ENCODE peak calls at places on chromosomes 16 and 17, in nine cellular contexts. One of them, this sample, is unnamed.
A peak's percentile ranks its signal among the peaks of the same experiment; 100 is the strongest.

GRCh38 chr17:3963214-3964201 is 729 bp downstream of the ATP2A3 start:
- DNase-seq in HCT116: no peak
- DNase-seq in PC-3: no peak
- DNase-seq in gastrocnemius medialis: no peak
- DNase-seq in cardiac muscle cell: peak; percentile 21
- DNase-seq in GM23338: peak; percentile 69
- DNase-seq in A549: no peak
- DNase-seq in lung: no peak
- DNase-seq in heart right ventricle: no peak
- DNase-seq in this sample: peak; percentile 70

GRCh38 chr16:77820340-77820739 is 32.0 kb downstream of the VAT1L start:
- DNase-seq in HCT116: no peak
- DNase-seq in PC-3: no peak
- DNase-seq in gastrocnemius medialis: no peak
- DNase-seq in cardiac muscle cell: no peak
- DNase-seq in GM23338: no peak
- DNase-seq in A549: no peak
- DNase-seq in lung: no peak
- DNase-seq in heart right ventricle: no peak
- DNase-seq in this sample: no peak

GRCh38 chr17:61221181-61221580 is 178.5 kb upstream of the TBX2 start:
- DNase-seq in HCT116: no peak
- DNase-seq in PC-3: no peak
- DNase-seq in gastrocnemius medialis: no peak
- DNase-seq in cardiac muscle cell: no peak
- DNase-seq in GM23338: no peak
- DNase-seq in A549: no peak
- DNase-seq in lung: no peak
- DNase-seq in heart right ventricle: no peak
- DNase-seq in this sample: no peak

GRCh38 chr17:32345953-32346600 is 3.9 kb upstream of the ZNF207 start:
- DNase-seq in HCT116: no peak
- DNase-seq in PC-3: no peak
- DNase-seq in gastrocnemius medialis: no peak
- DNase-seq in cardiac muscle cell: no peak
- DNase-seq in GM23338: no peak
- DNase-seq in A549: no peak
- DNase-seq in lung: no peak
- DNase-seq in heart right ventricle: no peak
- DNase-seq in this sample: no peak

GRCh38 chr17:37176683-37177082 is 199.1 kb upstream of the C17orf78 start:
- DNase-seq in HCT116: no peak
- DNase-seq in PC-3: peak; percentile 16
- DNase-seq in gastrocnemius medialis: no peak
- DNase-seq in cardiac muscle cell: no peak
- DNase-seq in GM23338: no peak
- DNase-seq in A549: no peak
- DNase-seq in lung: no peak
- DNase-seq in heart right ventricle: no peak
- DNase-seq in this sample: no peak

GRCh38 chr17:76071497-76072148 is 694 bp downstream of the SRP68 start:
- DNase-seq in HCT116: no peak
- DNase-seq in PC-3: no peak
- DNase-seq in gastrocnemius medialis: no peak
- DNase-seq in cardiac muscle cell: no peak
- DNase-seq in GM23338: no peak
- DNase-seq in A549: no peak
- DNase-seq in lung: no peak
- DNase-seq in heart right ventricle: no peak
- DNase-seq in this sample: no peak

GRCh38 chr16:74480150-74481029 is 59.1 kb upstream of the CLEC18B start:
- DNase-seq in HCT116: peak; percentile 71
- DNase-seq in PC-3: peak; percentile 90
- DNase-seq in gastrocnemius medialis: peak; percentile 5
- DNase-seq in cardiac muscle cell: no peak
- DNase-seq in GM23338: no peak
- DNase-seq in A549: peak; percentile 85
- DNase-seq in lung: peak; percentile 46
- DNase-seq in heart right ventricle: peak; percentile 35
- DNase-seq in this sample: peak; percentile 46

GRCh38 chr16:25035494-25036405 is 20.6 kb upstream of the ARHGAP17 start:
- DNase-seq in HCT116: no peak
- DNase-seq in PC-3: peak; percentile 21
- DNase-seq in gastrocnemius medialis: no peak
- DNase-seq in cardiac muscle cell: no peak
- DNase-seq in GM23338: no peak
- DNase-seq in A549: no peak
- DNase-seq in lung: no peak
- DNase-seq in heart right ventricle: no peak
- DNase-seq in this sample: no peak

GRCh38 chr16:24348511-24349290 is 92.6 kb downstream of the CACNG3 start:
- DNase-seq in HCT116: no peak
- DNase-seq in PC-3: no peak
- DNase-seq in gastrocnemius medialis: no peak
- DNase-seq in cardiac muscle cell: peak; percentile 12
- DNase-seq in GM23338: peak; percentile 68
- DNase-seq in A549: no peak
- DNase-seq in lung: no peak
- DNase-seq in heart right ventricle: no peak
- DNase-seq in this sample: no peak

GRCh38 chr17:61574542-61575351 is 16.3 kb downstream of the NACA2 start:
- DNase-seq in HCT116: peak; percentile 74
- DNase-seq in PC-3: peak; percentile 89
- DNase-seq in gastrocnemius medialis: no peak
- DNase-seq in cardiac muscle cell: peak; percentile 54
- DNase-seq in GM23338: peak; percentile 65
- DNase-seq in A549: peak; percentile 80
- DNase-seq in lung: no peak
- DNase-seq in heart right ventricle: no peak
- DNase-seq in this sample: no peak

GRCh38 chr16:46857261-46857962 is 26.4 kb upstream of the C16orf87 start:
- DNase-seq in HCT116: peak; percentile 26
- DNase-seq in PC-3: peak; percentile 44
- DNase-seq in gastrocnemius medialis: peak; percentile 3
- DNase-seq in cardiac muscle cell: peak; percentile 63
- DNase-seq in GM23338: peak; percentile 59
- DNase-seq in A549: peak; percentile 55
- DNase-seq in lung: no peak
- DNase-seq in heart right ventricle: no peak
- DNase-seq in this sample: no peak

GRCh38 chr16:53780051-53780450 is 76.1 kb downstream of the FTO start:
- DNase-seq in HCT116: no peak
- DNase-seq in PC-3: peak; percentile 41
- DNase-seq in gastrocnemius medialis: no peak
- DNase-seq in cardiac muscle cell: no peak
- DNase-seq in GM23338: no peak
- DNase-seq in A549: no peak
- DNase-seq in lung: no peak
- DNase-seq in heart right ventricle: no peak
- DNase-seq in this sample: no peak

GRCh38 chr17:72982680-72983079 is 109.8 kb downstream of the SLC39A11 start:
- DNase-seq in HCT116: no peak
- DNase-seq in PC-3: no peak
- DNase-seq in gastrocnemius medialis: no peak
- DNase-seq in cardiac muscle cell: no peak
- DNase-seq in GM23338: no peak
- DNase-seq in A549: no peak
- DNase-seq in lung: no peak
- DNase-seq in heart right ventricle: no peak
- DNase-seq in this sample: no peak

GRCh38 chr16:87062569-87063442 is 254.4 kb downstream of the C16orf95 start:
- DNase-seq in HCT116: peak; percentile 62
- DNase-seq in PC-3: peak; percentile 73
- DNase-seq in gastrocnemius medialis: no peak
- DNase-seq in cardiac muscle cell: peak; percentile 89
- DNase-seq in GM23338: peak; percentile 93
- DNase-seq in A549: peak; percentile 91
- DNase-seq in lung: peak; percentile 50
- DNase-seq in heart right ventricle: peak; percentile 73
- DNase-seq in this sample: peak; percentile 88

GRCh38 chr16:4801962-4802658 is at the start of gene ROGDI:
- DNase-seq in HCT116: peak; percentile 64
- DNase-seq in PC-3: peak; percentile 80
- DNase-seq in gastrocnemius medialis: peak; percentile 35
- DNase-seq in cardiac muscle cell: peak; percentile 94
- DNase-seq in GM23338: peak; percentile 96
- DNase-seq in A549: peak; percentile 51
- DNase-seq in lung: peak; percentile 88
- DNase-seq in heart right ventricle: peak; percentile 76
- DNase-seq in this sample: peak; percentile 72

GRCh38 chr16:69301187-69301586 is 10.0 kb upstream of the VPS4A start:
- DNase-seq in HCT116: no peak
- DNase-seq in PC-3: no peak
- DNase-seq in gastrocnemius medialis: no peak
- DNase-seq in cardiac muscle cell: no peak
- DNase-seq in GM23338: no peak
- DNase-seq in A549: no peak
- DNase-seq in lung: no peak
- DNase-seq in heart right ventricle: no peak
- DNase-seq in this sample: no peak

GRCh38 chr17:76411247-76411646 is 26.8 kb downstream of the SPHK1 start:
- DNase-seq in HCT116: no peak
- DNase-seq in PC-3: no peak
- DNase-seq in gastrocnemius medialis: no peak
- DNase-seq in cardiac muscle cell: no peak
- DNase-seq in GM23338: no peak
- DNase-seq in A549: no peak
- DNase-seq in lung: no peak
- DNase-seq in heart right ventricle: no peak
- DNase-seq in this sample: no peak

GRCh38 chr17:31216053-31216751 is 80.8 kb downstream of the OMG start:
- DNase-seq in HCT116: peak; percentile 19
- DNase-seq in PC-3: peak; percentile 62
- DNase-seq in gastrocnemius medialis: no peak
- DNase-seq in cardiac muscle cell: peak; percentile 51
- DNase-seq in GM23338: peak; percentile 77
- DNase-seq in A549: peak; percentile 23
- DNase-seq in lung: no peak
- DNase-seq in heart right ventricle: no peak
- DNase-seq in this sample: no peak

DNA sequence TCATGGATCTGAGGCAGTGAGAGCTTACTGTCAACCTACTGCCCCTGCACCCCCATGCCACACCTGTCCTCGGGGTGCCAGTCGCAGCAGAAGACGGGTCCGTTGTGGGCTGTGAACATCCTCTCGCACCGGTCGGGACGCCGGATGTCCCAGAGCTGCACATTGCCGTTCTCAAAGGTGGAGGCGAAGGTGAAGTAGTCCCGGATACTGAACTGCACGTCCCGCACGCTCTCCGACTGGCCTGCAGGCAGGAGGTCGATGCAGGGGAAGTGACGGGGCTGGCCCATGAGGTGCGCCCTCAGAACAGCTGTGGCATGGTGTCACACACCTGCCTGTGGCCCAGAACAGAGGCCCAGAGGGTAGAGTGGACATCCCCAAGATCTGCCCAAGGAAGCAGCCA is 2.7 kb downstream of the WDR24 start:
- DNase-seq in HCT116: no peak
- DNase-seq in PC-3: no peak
- DNase-seq in gastrocnemius medialis: no peak
- DNase-seq in cardiac muscle cell: no peak
- DNase-seq in GM23338: no peak
- DNase-seq in A549: no peak
- DNase-seq in lung: no peak
- DNase-seq in heart right ventricle: no peak
- DNase-seq in this sample: no peak
- H3K4me1 ChIP-seq in HCT116: peaks cover 16% of the 10 kb centered on the region
- H3K4me1 ChIP-seq in PC-3: peaks cover 21% of the 10 kb centered on the region
- H3K4me1 ChIP-seq in gastrocnemius medialis: peaks cover 25% of the 10 kb centered on the region
- H3K4me1 ChIP-seq in cardiac muscle cell: peaks cover 11% of the 10 kb centered on the region
- H3K4me1 ChIP-seq in GM23338: peaks cover 5% of the 10 kb centered on the region
- H3K4me1 ChIP-seq in A549: peaks cover 22% of the 10 kb centered on the region
- H3K4me1 ChIP-seq in lung: peaks cover 33% of the 10 kb centered on the region
- H3K4me1 ChIP-seq in heart right ventricle: peaks cover 41% of the 10 kb centered on the region
- H3K4me1 ChIP-seq in this sample: peaks cover 5% of the 10 kb centered on the region

GRCh38 chr17:57478433-57478832 is 222.1 kb downstream of the MSI2 start:
- DNase-seq in HCT116: no peak
- DNase-seq in PC-3: no peak
- DNase-seq in gastrocnemius medialis: no peak
- DNase-seq in cardiac muscle cell: no peak
- DNase-seq in GM23338: no peak
- DNase-seq in A549: no peak
- DNase-seq in lung: no peak
- DNase-seq in heart right ventricle: peak; percentile 85
- DNase-seq in this sample: peak; percentile 81
- H3K4me1 ChIP-seq in HCT116: no peaks in the 10 kb centered on the region
- H3K4me1 ChIP-seq in PC-3: peaks cover 16% of the 10 kb centered on the region
- H3K4me1 ChIP-seq in gastrocnemius medialis: peaks cover 41% of the 10 kb centered on the region
- H3K4me1 ChIP-seq in cardiac muscle cell: peaks cover 25% of the 10 kb centered on the region
- H3K4me1 ChIP-seq in GM23338: peaks cover 25% of the 10 kb centered on the region
- H3K4me1 ChIP-seq in A549: peaks cover 26% of the 10 kb centered on the region
- H3K4me1 ChIP-seq in lung: no peaks in the 10 kb centered on the region
- H3K4me1 ChIP-seq in heart right ventricle: peaks cover 48% of the 10 kb centered on the region
- H3K4me1 ChIP-seq in this sample: peaks cover 33% of the 10 kb centered on the region

GRCh38 chr16:66366433-66367299 is at the start of gene CDH5:
- DNase-seq in HCT116: no peak
- DNase-seq in PC-3: no peak
- DNase-seq in gastrocnemius medialis: peak; percentile 29
- DNase-seq in cardiac muscle cell: no peak
- DNase-seq in GM23338: no peak
- DNase-seq in A549: no peak
- DNase-seq in lung: peak; percentile 58
- DNase-seq in heart right ventricle: peak; percentile 87
- DNase-seq in this sample: peak; percentile 94
- H3K4me1 ChIP-seq in HCT116: no peaks in the 10 kb centered on the region
- H3K4me1 ChIP-seq in PC-3: peaks cover 21% of the 10 kb centered on the region
- H3K4me1 ChIP-seq in gastrocnemius medialis: peaks cover 5% of the 10 kb centered on the region
- H3K4me1 ChIP-seq in cardiac muscle cell: no peaks in the 10 kb centered on the region
- H3K4me1 ChIP-seq in GM23338: peaks cover 9% of the 10 kb centered on the region
- H3K4me1 ChIP-seq in A549: peaks cover 18% of the 10 kb centered on the region
- H3K4me1 ChIP-seq in lung: peaks cover 18% of the 10 kb centered on the region
- H3K4me1 ChIP-seq in heart right ventricle: peaks cover 33% of the 10 kb centered on the region
- H3K4me1 ChIP-seq in this sample: peaks cover 5% of the 10 kb centered on the region

DNA sequence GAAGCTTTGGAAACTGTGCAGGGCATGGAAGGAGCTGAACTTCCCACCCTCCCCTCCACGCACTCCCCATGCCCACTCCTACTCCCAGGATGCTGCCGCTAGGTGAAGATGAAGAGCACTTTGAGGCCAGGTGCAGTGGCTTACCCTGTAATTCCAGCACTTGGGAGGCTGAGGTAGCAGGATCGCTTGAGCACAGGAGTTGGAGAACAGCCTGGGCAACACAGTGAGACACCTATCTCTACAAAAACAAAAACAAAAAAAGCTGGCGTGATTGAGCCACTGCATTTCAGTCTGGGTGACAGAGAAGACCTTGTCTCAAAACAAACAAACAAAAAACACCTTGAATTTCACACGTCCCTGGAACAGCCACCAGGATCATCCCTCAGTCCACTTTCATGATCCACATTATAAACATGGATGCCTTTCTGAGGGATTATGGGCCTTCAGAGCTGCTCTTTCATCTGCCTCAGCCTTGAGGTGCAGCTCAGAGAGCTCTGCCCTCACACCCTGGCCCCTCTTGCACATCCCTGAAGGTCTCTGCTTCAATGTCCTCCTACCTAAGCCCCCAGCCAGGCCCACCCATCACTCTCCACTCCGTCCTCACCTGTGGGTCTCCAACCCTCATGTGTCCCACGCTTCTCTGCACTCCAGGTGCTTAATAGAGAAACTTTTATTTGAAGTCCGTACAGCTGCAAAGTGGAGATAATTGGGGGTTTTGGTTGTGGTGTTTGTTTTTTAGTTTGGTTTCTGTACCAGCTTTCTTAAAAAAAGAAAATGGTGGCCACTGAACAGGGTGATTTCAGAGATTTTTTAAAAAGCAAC is 25.8 kb downstream of the PHB1 start:
- DNase-seq in HCT116: no peak
- DNase-seq in PC-3: peak; percentile 23
- DNase-seq in gastrocnemius medialis: no peak
- DNase-seq in cardiac muscle cell: no peak
- DNase-seq in GM23338: no peak
- DNase-seq in A549: no peak
- DNase-seq in lung: no peak
- DNase-seq in heart right ventricle: no peak
- DNase-seq in this sample: no peak
- H3K4me1 ChIP-seq in HCT116: peaks cover 15% of the 10 kb centered on the region
- H3K4me1 ChIP-seq in PC-3: peaks cover 18% of the 10 kb centered on the region
- H3K4me1 ChIP-seq in gastrocnemius medialis: peaks cover 8% of the 10 kb centered on the region
- H3K4me1 ChIP-seq in cardiac muscle cell: no peaks in the 10 kb centered on the region
- H3K4me1 ChIP-seq in GM23338: no peaks in the 10 kb centered on the region
- H3K4me1 ChIP-seq in A549: peaks cover 7% of the 10 kb centered on the region
- H3K4me1 ChIP-seq in lung: peaks cover 8% of the 10 kb centered on the region
- H3K4me1 ChIP-seq in heart right ventricle: peaks cover 4% of the 10 kb centered on the region
- H3K4me1 ChIP-seq in this sample: no peaks in the 10 kb centered on the region